ENCODE peak calls at places on chromosomes 16 and 17, in nine cellular contexts. V is natural killer cell; O is WTC11; R is spleen; B is HL-60; P is transverse colon; I is Peyer's patch; C is AG04450; G is CD8-positive, alpha-beta T cell. Y is an unnamed sample.

GRCh38 chr16:4723071-4723767 is 10.9 kb downstream of the ANKS3 start:
- DNase-seq in V (no peak), O (no peak), R (no peak), B (no peak), P (no peak), I (no peak), C (no peak), G (no peak), Y (no peak)

GRCh38 chr17:45019177-45019711 is 32.2 kb downstream of the DCAKD start:
- DNase-seq in V (peak; percentile 38), O (no peak), R (peak; percentile 78), B (no peak), P (peak; percentile 51), I (peak; percentile 66), C (no peak), G (no peak), Y (no peak)

GRCh38 chr17:55266051-55266957 is 1.5 kb downstream of the HLF start:
- DNase-seq in V (no peak), O (peak; percentile 22), R (peak; percentile 72), B (no peak), P (no peak), I (no peak), C (no peak), G (no peak), Y (no peak)

GRCh38 chr16:12716658-12717057 is 87.0 kb downstream of the CPPED1 start:
- DNase-seq in V (no peak), O (no peak), R (no peak), B (no peak), P (no peak), I (no peak), C (no peak), G (no peak), Y (no peak)

GRCh38 chr16:1278456-1278855 is 22.6 kb downstream of the TPSD1 start:
- DNase-seq in V (no peak), O (no peak), R (no peak), B (no peak), P (no peak), I (no peak), C (no peak), G (no peak), Y (no peak)

GRCh38 chr16:10180771-10181163 is 1.5 kb downstream of the GRIN2A start:
- DNase-seq in V (no peak), O (peak; percentile 92), R (peak; percentile 71), B (peak; percentile 14), P (no peak), I (peak; percentile 52), C (no peak), G (no peak), Y (no peak)

GRCh38 chr16:56072096-56072495 is 119.2 kb upstream of the GNAO1 start:
- DNase-seq in V (no peak), O (no peak), R (no peak), B (no peak), P (no peak), I (no peak), C (no peak), G (no peak), Y (no peak)

GRCh38 chr17:37729905-37730304 is 15.0 kb downstream of the HNF1B start:
- DNase-seq in V (no peak), O (no peak), R (no peak), B (no peak), P (no peak), I (no peak), C (no peak), G (no peak), Y (no peak)

GRCh38 chr17:47846741-47847340 is 4.1 kb downstream of the SP6 start:
- DNase-seq in V (no peak), O (peak; percentile 53), R (no peak), B (no peak), P (no peak), I (no peak), C (no peak), G (no peak), Y (no peak)

GRCh38 chr17:47850373-47850691 is 631 bp downstream of the SP6 start:
- DNase-seq in V (no peak), O (no peak), R (peak; percentile 51), B (no peak), P (no peak), I (no peak), C (no peak), G (no peak), Y (no peak)

GRCh38 chr17:47848198-47848513 is 2.8 kb downstream of the SP6 start:
- DNase-seq in V (no peak), O (no peak), R (no peak), B (no peak), P (no peak), I (no peak), C (no peak), G (no peak), Y (no peak)

GRCh38 chr17:47844814-47845453 is 3.9 kb upstream of the SCRN2 start:
- DNase-seq in V (no peak), O (no peak), R (no peak), B (no peak), P (no peak), I (no peak), C (no peak), G (no peak), Y (no peak)

DNA sequence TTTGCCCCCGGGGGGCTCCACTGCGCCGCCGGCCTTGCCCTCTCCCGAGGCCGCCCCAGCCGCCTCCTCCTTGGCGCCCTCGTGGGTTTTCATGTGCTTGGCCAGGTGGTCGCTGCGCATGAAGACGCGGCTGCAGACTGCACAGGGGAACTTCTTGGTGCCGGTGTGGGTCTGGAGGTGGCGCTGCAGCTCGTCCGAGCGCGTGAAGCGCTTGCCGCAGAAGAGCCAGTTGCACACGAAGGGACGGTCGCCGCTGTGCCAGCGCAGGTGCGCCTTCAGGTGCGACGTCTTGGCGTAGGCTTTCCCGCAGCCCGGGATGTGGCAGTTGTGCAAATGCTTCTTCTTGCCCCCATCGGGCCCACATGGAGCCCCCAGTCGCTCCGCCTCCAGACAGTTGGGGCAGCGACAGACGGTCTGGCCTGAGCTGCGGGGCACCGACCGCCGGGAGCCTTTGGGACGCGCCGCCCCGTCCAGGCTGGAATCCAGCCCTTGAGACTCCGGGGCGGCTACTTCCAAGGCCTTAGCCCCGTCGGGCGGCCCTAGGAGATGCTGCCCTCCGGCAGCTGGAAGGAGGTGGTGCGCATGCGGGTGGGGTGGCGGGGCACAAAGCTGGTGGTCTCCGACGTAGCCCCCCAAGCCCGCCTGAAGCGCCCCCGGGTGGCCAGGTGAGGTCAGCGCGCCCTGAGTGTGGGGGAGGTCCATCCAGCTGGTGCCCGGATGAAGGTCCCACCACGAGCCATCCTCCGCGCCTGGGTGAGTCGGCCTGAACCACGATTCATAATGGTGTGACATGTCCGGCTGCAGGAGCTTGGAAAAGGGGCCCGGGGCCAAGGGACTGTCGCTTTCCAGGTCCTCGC is 3.4 kb downstream of the SP6 start:
- DNase-seq in V (no peak), O (peak; percentile 77), R (no peak), B (peak; percentile 22), P (no peak), I (no peak), C (no peak), G (no peak), Y (no peak)
- TF ChIP-seq CTCF in V (peak; percentile 26), O (peak; percentile 75), R (no peak), B (peak; percentile 29), P (no peak), I (no peak), C (peak; percentile 32), G (peak; percentile 33), Y (peak; percentile 9)

DNA sequence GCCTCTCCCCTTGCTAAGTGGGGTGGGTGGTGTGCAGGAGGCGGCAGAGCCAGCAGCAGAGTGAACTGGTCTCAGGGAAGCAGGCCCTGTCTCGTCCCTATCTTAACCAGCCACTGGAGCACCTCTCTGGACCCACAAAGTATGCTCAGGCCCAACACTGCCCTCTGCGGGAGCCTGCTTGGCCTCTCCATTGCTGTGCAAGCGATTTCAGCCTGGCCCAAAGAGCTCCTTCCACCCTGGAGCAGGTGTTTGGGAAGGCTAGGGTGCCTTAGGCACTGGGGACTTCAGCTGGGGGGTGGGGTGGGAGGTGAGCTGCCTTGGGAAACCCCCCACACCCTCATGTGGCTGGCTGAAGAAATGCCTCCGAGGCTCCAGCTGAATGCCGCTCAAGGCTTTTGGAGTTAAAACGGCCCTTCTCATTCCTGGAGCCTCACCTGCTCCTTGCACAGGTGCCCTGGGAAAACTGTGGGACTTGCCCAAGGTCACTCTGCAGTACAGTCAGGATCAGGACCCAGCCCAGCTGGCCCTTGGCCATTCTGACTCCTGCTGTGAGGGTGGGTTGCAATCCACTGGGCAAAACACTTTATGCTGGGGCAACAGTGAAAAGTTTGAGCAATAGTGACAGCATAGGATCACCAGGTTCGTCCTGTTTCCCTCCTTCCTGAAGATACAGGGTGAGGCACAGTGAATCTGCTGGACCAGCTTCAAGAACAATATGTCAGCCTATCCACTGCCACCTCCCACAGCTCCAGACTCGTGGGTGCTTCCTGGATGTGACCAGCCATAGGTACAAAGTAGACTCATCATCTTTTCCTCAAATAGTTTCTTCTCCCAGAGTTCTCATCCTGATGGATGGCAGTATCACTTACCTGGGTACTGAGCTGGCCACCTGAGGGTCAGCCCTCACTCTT is 5.9 kb upstream of the UBE2O start:
- DNase-seq in V (no peak), O (peak; percentile 87), R (no peak), B (peak; percentile 59), P (peak; percentile 59), I (peak; percentile 73), C (no peak), G (no peak), Y (no peak)
- TF ChIP-seq CTCF in V (no peak), O (no peak), R (peak; percentile 26), B (peak; percentile 40), P (peak; percentile 28), I (peak; percentile 35), C (peak; percentile 82), G (no peak), Y (no peak)

GRCh38 chr16:27869411-27869810 is 194.1 kb downstream of the GSG1L start:
- DNase-seq in V (no peak), O (no peak), R (no peak), B (no peak), P (no peak), I (no peak), C (no peak), G (no peak), Y (no peak)

GRCh38 chr16:27863377-27863776 is 200.1 kb downstream of the GSG1L start:
- DNase-seq in V (no peak), O (no peak), R (no peak), B (no peak), P (no peak), I (no peak), C (no peak), G (no peak), Y (no peak)

GRCh38 chr16:27862953-27863352 is 200.6 kb downstream of the GSG1L start:
- DNase-seq in V (no peak), O (no peak), R (no peak), B (no peak), P (no peak), I (no peak), C (no peak), G (no peak), Y (no peak)

GRCh38 chr16:27870116-27870798 is 193.3 kb downstream of the GSG1L start:
- DNase-seq in V (no peak), O (no peak), R (no peak), B (no peak), P (no peak), I (no peak), C (no peak), G (no peak), Y (no peak)

GRCh38 chr16:27867122-27868110 is 196.1 kb downstream of the GSG1L start:
- DNase-seq in V (peak; percentile 44), O (peak; percentile 96), R (peak; percentile 76), B (peak; percentile 74), P (peak; percentile 71), I (peak; percentile 75), C (peak; percentile 8), G (no peak), Y (no peak)
- TF ChIP-seq CTCF in V (peak; percentile 8), O (peak; percentile 85), R (peak; percentile 38), B (peak; percentile 45), P (peak; percentile 32), I (peak; percentile 18), C (peak; percentile 43), G (peak; percentile 23), Y (peak; percentile 65)

DNA sequence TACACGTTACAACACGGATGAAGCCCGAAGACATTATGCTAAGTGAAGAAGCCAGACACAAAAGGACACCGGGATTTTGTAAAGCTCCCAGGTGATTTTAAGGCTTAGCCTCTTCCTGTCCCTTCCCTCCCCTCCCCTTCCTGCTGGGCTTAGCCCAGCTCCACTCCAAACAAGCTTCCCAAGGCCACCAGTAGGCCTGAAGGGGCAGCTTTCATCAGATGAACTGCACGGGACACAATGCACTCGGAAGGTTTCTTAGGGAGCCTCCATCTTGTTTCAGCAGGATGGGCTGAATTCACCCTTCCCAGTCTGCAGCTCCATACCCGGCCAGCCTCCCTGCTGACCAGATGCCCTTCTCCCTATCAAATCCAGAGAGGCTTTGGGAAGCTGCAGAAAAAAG is 10.4 kb downstream of the MEFV start:
- DNase-seq in V (no peak), O (no peak), R (no peak), B (no peak), P (no peak), I (no peak), C (no peak), G (no peak), Y (no peak)
- TF ChIP-seq CTCF in V (no peak), O (no peak), R (no peak), B (no peak), P (no peak), I (no peak), C (no peak), G (no peak), Y (no peak)